ENCODE peak calls at places on chromosomes 11 and 22, in six cellular contexts. D, U, M, W, A and V are unnamed samples.

GRCh38 chr22:27546157-27546556 is 255.4 kb downstream of the MN1 start:
- DNase-seq in D (no peak), U (no peak), M (no peak), W (no peak), A (no peak), V (peak)

GRCh38 chr22:23847991-23848864 is 9.4 kb upstream of the DERL3 start:
- DNase-seq in D (no peak), U (no peak), M (no peak), W (no peak), A (no peak), V (no peak)

GRCh38 chr11:117220568-117220967 is 11.3 kb downstream of the PCSK7 start:
- DNase-seq in D (no peak), U (peak), M (no peak), W (no peak), A (no peak), V (no peak)

GRCh38 chr11:17014321-17014773 is at the start of gene PLEKHA7:
- DNase-seq in D (no peak), U (no peak), M (peak), W (no peak), A (peak), V (no peak)

GRCh38 chr22:41598081-41598480 is 8.4 kb upstream of the PMM1 start:
- DNase-seq in D (no peak), U (no peak), M (no peak), W (peak), A (no peak), V (peak)

GRCh38 chr11:126280595-126280994 is 2.3 kb upstream of the TIRAP start:
- DNase-seq in D (no peak), U (no peak), M (no peak), W (no peak), A (no peak), V (no peak)

GRCh38 chr22:22462813-22463567 is 45.6 kb downstream of the ZNF280B start:
- DNase-seq in D (no peak), U (no peak), M (no peak), W (no peak), A (no peak), V (no peak)

GRCh38 chr11:34205326-34206035 is 100.1 kb downstream of the NAT10 start:
- DNase-seq in D (no peak), U (no peak), M (no peak), W (peak), A (no peak), V (no peak)

GRCh38 chr11:96054870-96055705 is 131.2 kb upstream of the MTMR2 start:
- DNase-seq in D (no peak), U (no peak), M (no peak), W (peak), A (peak), V (peak)

GRCh38 chr11:37364246-37364839 is 766.3 kb upstream of the RAG2 start:
- DNase-seq in D (no peak), U (no peak), M (no peak), W (no peak), A (no peak), V (no peak)

GRCh38 chr11:59669611-59670009 is 773 bp upstream of the PATL1 start:
- DNase-seq in D (no peak), U (peak), M (peak), W (peak), A (no peak), V (no peak)

GRCh38 chr11:69775163-69775755 is at the start of gene FGF4:
- DNase-seq in D (no peak), U (no peak), M (no peak), W (no peak), A (no peak), V (no peak)

GRCh38 chr11:107840120-107840479 is 18.5 kb downstream of the SLC35F2 start:
- DNase-seq in D (no peak), U (peak), M (no peak), W (no peak), A (no peak), V (no peak)

GRCh38 chr22:50016988-50017700 is 4.6 kb upstream of the IL17REL start:
- DNase-seq in D (peak), U (no peak), M (no peak), W (peak), A (no peak), V (peak)

GRCh38 chr11:112470355-112470754 is 209.7 kb upstream of the PLET1 start:
- DNase-seq in D (no peak), U (no peak), M (no peak), W (no peak), A (no peak), V (peak)

GRCh38 chr11:102390667-102391449 is 43.8 kb downstream of the BIRC2 start:
- DNase-seq in D (no peak), U (peak), M (peak), W (peak), A (peak), V (peak)

GRCh38 chr11:109849946-109850345 is 243.2 kb upstream of the ZC3H12C start:
- DNase-seq in D (no peak), U (no peak), M (no peak), W (no peak), A (no peak), V (no peak)

GRCh38 chr11:91366816-91367215 is 857.8 kb upstream of the FAT3 start:
- DNase-seq in D (no peak), U (no peak), M (no peak), W (no peak), A (no peak), V (no peak)

GRCh38 chr11:24375351-24375750 is 121.5 kb upstream of the LUZP2 start:
- DNase-seq in D (no peak), U (no peak), M (no peak), W (no peak), A (no peak), V (no peak)

GRCh38 chr11:71309611-71310010 is 57.2 kb upstream of the SHANK2 start:
- DNase-seq in D (no peak), U (no peak), M (peak), W (no peak), A (no peak), V (no peak)

GRCh38 chr11:46335271-46335670 is 12.0 kb upstream of the DGKZ start:
- DNase-seq in D (no peak), U (no peak), M (no peak), W (no peak), A (no peak), V (no peak)

GRCh38 chr11:13126430-13126829 is 117.3 kb downstream of the RASSF10 start:
- DNase-seq in D (no peak), U (no peak), M (no peak), W (peak), A (no peak), V (peak)

GRCh38 chr11:116415095-116415494 is 357.7 kb downstream of the BUD13 start:
- DNase-seq in D (no peak), U (no peak), M (no peak), W (peak), A (no peak), V (peak)

GRCh38 chr11:125347261-125347585 is 148.8 kb downstream of the FEZ1 start:
- DNase-seq in D (no peak), U (no peak), M (no peak), W (no peak), A (no peak), V (no peak)

GRCh38 chr11:115699733-115700132 is 195.5 kb upstream of the CADM1 start:
- DNase-seq in D (no peak), U (no peak), M (no peak), W (peak), A (no peak), V (no peak)

GRCh38 chr11:115297330-115297729 is 206.9 kb downstream of the CADM1 start:
- DNase-seq in D (no peak), U (no peak), M (no peak), W (no peak), A (no peak), V (no peak)

GRCh38 chr11:68354181-68354872 is 41.9 kb downstream of the LRP5 start:
- DNase-seq in D (no peak), U (no peak), M (peak), W (peak), A (no peak), V (peak)

GRCh38 chr11:69280451-69280850 is 13.5 kb upstream of the MYEOV start:
- DNase-seq in D (no peak), U (no peak), M (no peak), W (peak), A (no peak), V (peak)

GRCh38 chr11:134994431-134994830 is 582.4 kb upstream of the B3GAT1 start:
- DNase-seq in D (no peak), U (no peak), M (no peak), W (no peak), A (no peak), V (no peak)

GRCh38 chr11:121157756-121158155 is 56.7 kb downstream of the TECTA start:
- DNase-seq in D (no peak), U (no peak), M (no peak), W (no peak), A (no peak), V (no peak)

GRCh38 chr11:47768090-47768620 is 1.0 kb upstream of the FNBP4 start:
- DNase-seq in D (peak), U (peak), M (peak), W (peak), A (peak), V (peak)

GRCh38 chr11:34238533-34238932 is 119.3 kb downstream of the ABTB2 start:
- DNase-seq in D (no peak), U (no peak), M (no peak), W (no peak), A (no peak), V (no peak)

GRCh38 chr11:59954219-59954847 is 9.5 kb upstream of the OOSP4A start:
- DNase-seq in D (no peak), U (no peak), M (no peak), W (no peak), A (no peak), V (no peak)

GRCh38 chr11:70265341-70265740 is 5.1 kb upstream of the PPFIA1 start:
- DNase-seq in D (peak), U (no peak), M (no peak), W (no peak), A (no peak), V (no peak)

GRCh38 chr11:120715239-120715638 is 203.7 kb downstream of the GRIK4 start:
- DNase-seq in D (no peak), U (no peak), M (no peak), W (no peak), A (no peak), V (no peak)

GRCh38 chr11:61890536-61891330 is 612 bp downstream of the FADS3 start:
- DNase-seq in D (no peak), U (peak), M (peak), W (peak), A (peak), V (peak)

GRCh38 chr22:23179381-23180294 is 671 bp upstream of the BCR start:
- DNase-seq in D (peak), U (peak), M (peak), W (no peak), A (no peak), V (no peak)

GRCh38 chr11:120608760-120609211 is 97.2 kb downstream of the GRIK4 start:
- DNase-seq in D (no peak), U (no peak), M (no peak), W (peak), A (no peak), V (no peak)